ENCODE peak calls at places on chromosomes 3 and 15, in seven cellular contexts. L, K, V, M, F, Y and R are unnamed samples.

GRCh38 chr15:78946493-78946892 is 1.6 kb upstream of the CTSH start:
- DNase-seq in L (no peak), K (no peak), V (no peak), M (no peak), F (no peak), Y (no peak), R (no peak)

GRCh38 chr15:64019764-64020163 is 26.5 kb downstream of the DAPK2 start:
- DNase-seq in L (no peak), K (peak; percentile 36), V (no peak), M (peak; percentile 94), F (no peak), Y (no peak), R (no peak)

GRCh38 chr15:58434334-58434888 is 2.6 kb downstream of the LIPC start:
- DNase-seq in L (no peak), K (no peak), V (no peak), M (no peak), F (no peak), Y (no peak), R (no peak)

GRCh38 chr3:66037330-66037985 is 1.3 kb downstream of the MAGI1 start:
- DNase-seq in L (peak; percentile 74), K (peak; percentile 81), V (peak; percentile 60), M (peak; percentile 40), F (no peak), Y (peak; percentile 57), R (no peak)

GRCh38 chr15:36782681-36783080 is 203.3 kb downstream of the CDIN1 start:
- DNase-seq in L (no peak), K (no peak), V (no peak), M (no peak), F (no peak), Y (no peak), R (no peak)

GRCh38 chr3:172138792-172139507 is 99.6 kb downstream of the FNDC3B start:
- DNase-seq in L (no peak), K (peak; percentile 49), V (no peak), M (peak; percentile 64), F (no peak), Y (no peak), R (no peak)

GRCh38 chr15:47194718-47195117 is 522.6 kb upstream of the SEMA6D start:
- DNase-seq in L (peak; percentile 41), K (peak; percentile 47), V (peak; percentile 55), M (peak; percentile 47), F (no peak), Y (peak; percentile 20), R (peak; percentile 11)

GRCh38 chr3:121914081-121914998 is 20.1 kb downstream of the SLC15A2 start:
- DNase-seq in L (peak; percentile 54), K (no peak), V (no peak), M (no peak), F (no peak), Y (no peak), R (no peak)

GRCh38 chr15:70561885-70562284 is 201.5 kb downstream of the UACA start:
- DNase-seq in L (no peak), K (no peak), V (no peak), M (no peak), F (no peak), Y (no peak), R (no peak)

GRCh38 chr3:134357261-134357913 is 16.9 kb downstream of the AMOTL2 start:
- DNase-seq in L (no peak), K (no peak), V (no peak), M (no peak), F (no peak), Y (no peak), R (no peak)

GRCh38 chr3:156488771-156489170 is 66.1 kb downstream of the SSR3 start:
- DNase-seq in L (no peak), K (no peak), V (no peak), M (no peak), F (no peak), Y (no peak), R (no peak)

GRCh38 chr3:129794319-129795201 is 99.0 kb downstream of the TMCC1 start:
- DNase-seq in L (peak; percentile 87), K (peak; percentile 86), V (no peak), M (peak; percentile 92), F (peak; percentile 88), Y (peak; percentile 14), R (peak; percentile 29)

GRCh38 chr15:90325677-90326200 is 26.3 kb upstream of the ZNF774 start:
- DNase-seq in L (no peak), K (no peak), V (no peak), M (no peak), F (no peak), Y (no peak), R (no peak)

GRCh38 chr15:55965091-55965490 is 28.3 kb downstream of the NEDD4 start:
- DNase-seq in L (no peak), K (no peak), V (no peak), M (peak; percentile 9), F (no peak), Y (no peak), R (no peak)

GRCh38 chr3:50436063-50436674 is 67.3 kb downstream of the CACNA2D2 start:
- DNase-seq in L (peak; percentile 45), K (peak; percentile 84), V (peak; percentile 54), M (peak; percentile 77), F (peak; percentile 19), Y (peak; percentile 85), R (peak; percentile 62)

GRCh38 chr15:52803543-52804306 is 13.6 kb upstream of the ONECUT1 start:
- DNase-seq in L (peak; percentile 73), K (no peak), V (peak; percentile 37), M (no peak), F (no peak), Y (no peak), R (no peak)
- TF ChIP-seq CTCF in L (no peak), K (no peak), V (no peak), M (no peak), F (no peak), Y (no peak), R (no peak)

GRCh38 chr15:25233766-25234350 is 205.0 kb downstream of the UBE3A start:
- DNase-seq in L (no peak), K (no peak), V (no peak), M (no peak), F (no peak), Y (no peak), R (no peak)
- H3K9me3 ChIP-seq in L (no peaks in the 10 kb centered on the region), K (no peaks in the 10 kb centered on the region), V (no peaks in the 10 kb centered on the region), M (peaks cover 4% of the 10 kb centered on the region), F (peaks cover 40% of the 10 kb centered on the region), Y (no peaks in the 10 kb centered on the region), R (no peaks in the 10 kb centered on the region)

GRCh38 chr3:85838921-85839320 is 880.1 kb downstream of the CADM2 start:
- DNase-seq in L (no peak), K (no peak), V (no peak), M (no peak), F (no peak), Y (no peak), R (no peak)
- TF ChIP-seq EZH2phosphoT487 in L (no peak), K (no peak), V (no peak), M (no peak), F (no peak), Y (no peak), R (no peak)

GRCh38 chr3:9828801-9829755 is 14.7 kb downstream of the RPUSD3 start:
- DNase-seq in L (no peak), K (no peak), V (no peak), M (no peak), F (no peak), Y (no peak), R (no peak)

GRCh38 chr3:9825461-9826040 is 15.5 kb downstream of the TTLL3 start:
- DNase-seq in L (no peak), K (no peak), V (no peak), M (no peak), F (no peak), Y (no peak), R (no peak)

GRCh38 chr3:9831253-9831652 is 12.6 kb downstream of the RPUSD3 start:
- DNase-seq in L (no peak), K (no peak), V (no peak), M (no peak), F (no peak), Y (no peak), R (no peak)

DNA sequence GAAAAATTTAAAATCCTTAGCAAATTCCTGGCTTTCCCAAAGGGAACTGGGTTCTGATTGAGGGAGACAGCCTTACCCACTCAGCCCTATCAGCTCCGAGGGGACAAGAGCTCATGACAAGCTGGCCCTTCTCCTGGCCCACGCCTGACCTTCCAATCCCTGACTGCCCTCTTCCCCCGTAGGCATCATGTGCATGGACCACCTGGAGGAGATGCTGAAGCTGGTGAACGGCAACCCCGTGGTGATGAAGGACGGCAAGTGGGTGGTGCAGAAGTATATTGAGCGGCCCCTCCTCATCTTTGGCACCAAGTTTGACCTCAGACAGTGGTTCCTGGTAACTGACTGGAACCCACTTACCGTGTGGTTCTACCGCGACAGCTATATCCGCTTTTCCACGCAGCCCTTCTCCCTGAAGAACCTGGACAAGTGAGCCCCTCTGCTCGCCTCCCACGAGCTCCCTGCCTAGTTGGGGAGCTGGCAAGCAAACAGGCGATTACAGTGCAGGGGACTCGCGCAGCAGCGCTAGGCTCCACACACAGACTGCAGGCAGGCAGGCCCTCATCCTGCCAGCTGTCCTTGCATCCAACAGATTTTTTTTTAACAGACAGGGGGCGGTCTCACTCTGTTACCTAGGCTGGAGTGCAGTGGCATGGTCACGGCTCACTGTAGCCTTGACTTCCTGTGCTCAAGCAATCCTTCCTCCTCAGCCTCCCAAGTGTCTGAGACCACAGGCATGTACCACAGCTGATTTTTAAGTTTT is 16.8 kb downstream of the RPUSD3 start:
- DNase-seq in L (peak; percentile 54), K (no peak), V (peak; percentile 8), M (peak; percentile 63), F (no peak), Y (peak; percentile 44), R (peak; percentile 60)
- TF ChIP-seq CTCF in L (peak; percentile 54), K (peak; percentile 29), V (peak; percentile 13), M (peak; percentile 59), F (peak; percentile 43), Y (peak; percentile 43), R (peak; percentile 73)

GRCh38 chr3:1531981-1532380 is 439.2 kb downstream of the CNTN6 start:
- DNase-seq in L (no peak), K (no peak), V (no peak), M (no peak), F (no peak), Y (no peak), R (no peak)

GRCh38 chr3:1532935-1533606 is 440.2 kb downstream of the CNTN6 start:
- DNase-seq in L (no peak), K (no peak), V (peak; percentile 88), M (no peak), F (no peak), Y (no peak), R (no peak)

GRCh38 chr3:1535361-1535760 is 442.5 kb downstream of the CNTN6 start:
- DNase-seq in L (no peak), K (no peak), V (no peak), M (no peak), F (no peak), Y (no peak), R (no peak)

GRCh38 chr3:1533763-1534162 is 440.9 kb downstream of the CNTN6 start:
- DNase-seq in L (no peak), K (no peak), V (no peak), M (no peak), F (no peak), Y (no peak), R (no peak)

DNA sequence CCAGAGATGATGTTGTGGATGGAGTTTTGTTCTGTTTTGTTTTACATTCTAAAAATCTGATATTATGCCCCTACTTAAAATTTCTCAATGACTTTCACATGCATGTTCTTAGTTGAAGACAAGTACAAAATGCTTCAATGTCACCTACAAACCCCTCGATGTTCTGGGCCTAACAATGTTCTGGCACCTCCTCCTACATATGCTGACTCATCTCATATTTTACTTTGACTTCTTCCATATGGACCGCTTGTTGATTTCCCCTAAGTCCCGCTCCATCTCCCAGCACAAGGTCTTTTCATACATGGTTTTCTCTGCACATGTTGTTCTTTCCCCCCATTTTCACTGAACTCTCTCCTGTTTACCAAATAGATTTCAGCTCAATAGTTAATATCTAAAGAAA is 441.4 kb downstream of the CNTN6 start:
- DNase-seq in L (no peak), K (no peak), V (no peak), M (no peak), F (no peak), Y (no peak), R (no peak)
- H3K9me3 ChIP-seq in L (no peaks in the 10 kb centered on the region), K (no peaks in the 10 kb centered on the region), V (no peaks in the 10 kb centered on the region), M (peaks cover 17% of the 10 kb centered on the region), F (peaks cover 28% of the 10 kb centered on the region), Y (peaks cover 13% of the 10 kb centered on the region), R (no peaks in the 10 kb centered on the region)